ENCODE peak calls at places on chromosomes 1 and 21, in ten cellular contexts. One of them, this sample, is unnamed. For H3K36me3, the result is how much of the 10 kb centered on the place peaks cover.

GRCh38 chr1:228180271-228180987 is 14.8 kb downstream of the IBA57 start:
- DNase-seq in CD8-positive, alpha-beta memory T cell: no peak
- DNase-seq in stomach: no peak
- DNase-seq in prostate gland: no peak
- DNase-seq in lung: no peak
- DNase-seq in PC-3: peak
- DNase-seq in ascending aorta: no peak
- DNase-seq in left ventricle myocardium inferior: no peak
- DNase-seq in tibial artery: no peak
- DNase-seq in cardiac muscle cell: peak
- DNase-seq in this sample: no peak

GRCh38 chr1:54361342-54361741 is 44.9 kb downstream of the SSBP3 start:
- DNase-seq in left ventricle myocardium inferior: no peak
- DNase-seq in stomach: no peak
- DNase-seq in cardiac muscle cell: no peak
- DNase-seq in CD8-positive, alpha-beta memory T cell: no peak
- DNase-seq in prostate gland: no peak
- DNase-seq in PC-3: no peak
- DNase-seq in lung: no peak
- DNase-seq in tibial artery: no peak
- DNase-seq in ascending aorta: no peak
- DNase-seq in this sample: no peak

GRCh38 chr1:229148743-229149142 is 122.2 kb upstream of the RAB4A start:
- DNase-seq in prostate gland: no peak
- DNase-seq in tibial artery: no peak
- DNase-seq in CD8-positive, alpha-beta memory T cell: no peak
- DNase-seq in stomach: no peak
- DNase-seq in PC-3: no peak
- DNase-seq in lung: no peak
- DNase-seq in left ventricle myocardium inferior: no peak
- DNase-seq in cardiac muscle cell: no peak
- DNase-seq in ascending aorta: no peak
- DNase-seq in this sample: no peak

GRCh38 chr1:189500777-189501176 is 976.9 kb downstream of the BRINP3 start:
- DNase-seq in lung: no peak
- DNase-seq in PC-3: peak
- DNase-seq in left ventricle myocardium inferior: no peak
- DNase-seq in CD8-positive, alpha-beta memory T cell: no peak
- DNase-seq in stomach: no peak
- DNase-seq in ascending aorta: no peak
- DNase-seq in prostate gland: no peak
- DNase-seq in cardiac muscle cell: no peak
- DNase-seq in tibial artery: no peak
- DNase-seq in this sample: no peak

GRCh38 chr1:8370046-8370881 is 52.4 kb downstream of the SLC45A1 start:
- DNase-seq in tibial artery: no peak
- DNase-seq in PC-3: no peak
- DNase-seq in cardiac muscle cell: no peak
- DNase-seq in prostate gland: no peak
- DNase-seq in CD8-positive, alpha-beta memory T cell: no peak
- DNase-seq in ascending aorta: no peak
- DNase-seq in left ventricle myocardium inferior: no peak
- DNase-seq in lung: no peak
- DNase-seq in stomach: no peak
- DNase-seq in this sample: no peak

GRCh38 chr21:42567181-42567560 is 53.5 kb downstream of the SLC37A1 start:
- DNase-seq in stomach: no peak
- DNase-seq in cardiac muscle cell: no peak
- DNase-seq in prostate gland: no peak
- DNase-seq in PC-3: no peak
- DNase-seq in left ventricle myocardium inferior: no peak
- DNase-seq in ascending aorta: no peak
- DNase-seq in tibial artery: no peak
- DNase-seq in lung: no peak
- DNase-seq in CD8-positive, alpha-beta memory T cell: peak
- DNase-seq in this sample: no peak

GRCh38 chr1:15717418-15718131 is 18.5 kb upstream of the SLC25A34 start:
- DNase-seq in lung: peak
- DNase-seq in ascending aorta: no peak
- DNase-seq in cardiac muscle cell: no peak
- DNase-seq in CD8-positive, alpha-beta memory T cell: no peak
- DNase-seq in prostate gland: no peak
- DNase-seq in tibial artery: no peak
- DNase-seq in stomach: peak
- DNase-seq in PC-3: no peak
- DNase-seq in left ventricle myocardium inferior: no peak
- DNase-seq in this sample: no peak

GRCh38 chr1:62613890-62614289 is 16.6 kb downstream of the ANGPTL3 start:
- DNase-seq in tibial artery: no peak
- DNase-seq in lung: no peak
- DNase-seq in PC-3: peak
- DNase-seq in CD8-positive, alpha-beta memory T cell: no peak
- DNase-seq in prostate gland: no peak
- DNase-seq in left ventricle myocardium inferior: no peak
- DNase-seq in cardiac muscle cell: peak
- DNase-seq in ascending aorta: no peak
- DNase-seq in stomach: no peak
- DNase-seq in this sample: no peak

GRCh38 chr1:36298640-36299039 is 7.5 kb upstream of the SH3D21 start:
- DNase-seq in left ventricle myocardium inferior: no peak
- DNase-seq in ascending aorta: no peak
- DNase-seq in lung: no peak
- DNase-seq in tibial artery: no peak
- DNase-seq in PC-3: no peak
- DNase-seq in cardiac muscle cell: no peak
- DNase-seq in CD8-positive, alpha-beta memory T cell: no peak
- DNase-seq in stomach: no peak
- DNase-seq in prostate gland: no peak
- DNase-seq in this sample: no peak

GRCh38 chr1:36301220-36301619 is 4.9 kb upstream of the SH3D21 start:
- DNase-seq in lung: no peak
- DNase-seq in CD8-positive, alpha-beta memory T cell: no peak
- DNase-seq in prostate gland: no peak
- DNase-seq in left ventricle myocardium inferior: no peak
- DNase-seq in PC-3: no peak
- DNase-seq in cardiac muscle cell: no peak
- DNase-seq in stomach: no peak
- DNase-seq in tibial artery: no peak
- DNase-seq in ascending aorta: no peak
- DNase-seq in this sample: no peak

GRCh38 chr1:36303650-36304360 is 2.4 kb upstream of the SH3D21 start:
- DNase-seq in CD8-positive, alpha-beta memory T cell: no peak
- DNase-seq in left ventricle myocardium inferior: no peak
- DNase-seq in stomach: no peak
- DNase-seq in cardiac muscle cell: no peak
- DNase-seq in prostate gland: no peak
- DNase-seq in PC-3: no peak
- DNase-seq in tibial artery: no peak
- DNase-seq in lung: no peak
- DNase-seq in ascending aorta: no peak
- DNase-seq in this sample: no peak

GRCh38 chr1:36303244-36303643 is 2.9 kb upstream of the SH3D21 start:
- DNase-seq in prostate gland: no peak
- DNase-seq in PC-3: no peak
- DNase-seq in stomach: no peak
- DNase-seq in ascending aorta: no peak
- DNase-seq in cardiac muscle cell: no peak
- DNase-seq in lung: no peak
- DNase-seq in left ventricle myocardium inferior: no peak
- DNase-seq in tibial artery: no peak
- DNase-seq in CD8-positive, alpha-beta memory T cell: no peak
- DNase-seq in this sample: no peak

GRCh38 chr1:36300526-36300925 is 5.6 kb upstream of the SH3D21 start:
- DNase-seq in prostate gland: no peak
- DNase-seq in tibial artery: no peak
- DNase-seq in PC-3: peak
- DNase-seq in stomach: no peak
- DNase-seq in lung: no peak
- DNase-seq in left ventricle myocardium inferior: no peak
- DNase-seq in cardiac muscle cell: no peak
- DNase-seq in ascending aorta: no peak
- DNase-seq in CD8-positive, alpha-beta memory T cell: no peak
- DNase-seq in this sample: no peak
- H3K27ac ChIP-seq in prostate gland: peak
- H3K27ac ChIP-seq in tibial artery: peak
- H3K27ac ChIP-seq in PC-3: peak
- H3K27ac ChIP-seq in stomach: peak
- H3K27ac ChIP-seq in lung: peak
- H3K27ac ChIP-seq in left ventricle myocardium inferior: peak
- H3K27ac ChIP-seq in cardiac muscle cell: no peak
- H3K27ac ChIP-seq in ascending aorta: peak
- H3K27ac ChIP-seq in CD8-positive, alpha-beta memory T cell: no peak
- H3K27ac ChIP-seq in this sample: no peak

GRCh38 chr1:151581946-151582345 is 29.9 kb upstream of the SNX27 start:
- DNase-seq in stomach: no peak
- DNase-seq in PC-3: no peak
- DNase-seq in prostate gland: no peak
- DNase-seq in left ventricle myocardium inferior: no peak
- DNase-seq in lung: no peak
- DNase-seq in ascending aorta: no peak
- DNase-seq in cardiac muscle cell: no peak
- DNase-seq in tibial artery: no peak
- DNase-seq in CD8-positive, alpha-beta memory T cell: no peak
- DNase-seq in this sample: no peak
- H3K36me3 ChIP-seq in stomach: half or more
- H3K36me3 ChIP-seq in PC-3: under half
- H3K36me3 ChIP-seq in prostate gland: under half
- H3K36me3 ChIP-seq in left ventricle myocardium inferior: under half
- H3K36me3 ChIP-seq in lung: under half
- H3K36me3 ChIP-seq in ascending aorta: under half
- H3K36me3 ChIP-seq in cardiac muscle cell: under half
- H3K36me3 ChIP-seq in tibial artery: under half
- H3K36me3 ChIP-seq in CD8-positive, alpha-beta memory T cell: under half
- H3K36me3 ChIP-seq in this sample: under half

GRCh38 chr1:59410457-59410856 is 113.6 kb downstream of the FGGY start:
- DNase-seq in PC-3: no peak
- DNase-seq in tibial artery: no peak
- DNase-seq in cardiac muscle cell: no peak
- DNase-seq in lung: no peak
- DNase-seq in CD8-positive, alpha-beta memory T cell: no peak
- DNase-seq in ascending aorta: no peak
- DNase-seq in stomach: no peak
- DNase-seq in prostate gland: no peak
- DNase-seq in left ventricle myocardium inferior: no peak
- DNase-seq in this sample: no peak

GRCh38 chr1:59414406-59415133 is 117.7 kb downstream of the FGGY start:
- DNase-seq in lung: no peak
- DNase-seq in CD8-positive, alpha-beta memory T cell: no peak
- DNase-seq in prostate gland: no peak
- DNase-seq in stomach: no peak
- DNase-seq in ascending aorta: no peak
- DNase-seq in PC-3: no peak
- DNase-seq in tibial artery: no peak
- DNase-seq in cardiac muscle cell: peak
- DNase-seq in left ventricle myocardium inferior: no peak
- DNase-seq in this sample: no peak

GRCh38 chr1:59413327-59413720 is 116.4 kb downstream of the FGGY start:
- DNase-seq in cardiac muscle cell: no peak
- DNase-seq in ascending aorta: no peak
- DNase-seq in left ventricle myocardium inferior: no peak
- DNase-seq in CD8-positive, alpha-beta memory T cell: no peak
- DNase-seq in stomach: no peak
- DNase-seq in PC-3: no peak
- DNase-seq in prostate gland: no peak
- DNase-seq in lung: no peak
- DNase-seq in tibial artery: no peak
- DNase-seq in this sample: no peak

GRCh38 chr1:59411147-59411546 is 114.3 kb downstream of the FGGY start:
- DNase-seq in ascending aorta: no peak
- DNase-seq in CD8-positive, alpha-beta memory T cell: no peak
- DNase-seq in lung: no peak
- DNase-seq in stomach: no peak
- DNase-seq in tibial artery: no peak
- DNase-seq in PC-3: no peak
- DNase-seq in cardiac muscle cell: no peak
- DNase-seq in left ventricle myocardium inferior: no peak
- DNase-seq in prostate gland: no peak
- DNase-seq in this sample: no peak

DNA sequence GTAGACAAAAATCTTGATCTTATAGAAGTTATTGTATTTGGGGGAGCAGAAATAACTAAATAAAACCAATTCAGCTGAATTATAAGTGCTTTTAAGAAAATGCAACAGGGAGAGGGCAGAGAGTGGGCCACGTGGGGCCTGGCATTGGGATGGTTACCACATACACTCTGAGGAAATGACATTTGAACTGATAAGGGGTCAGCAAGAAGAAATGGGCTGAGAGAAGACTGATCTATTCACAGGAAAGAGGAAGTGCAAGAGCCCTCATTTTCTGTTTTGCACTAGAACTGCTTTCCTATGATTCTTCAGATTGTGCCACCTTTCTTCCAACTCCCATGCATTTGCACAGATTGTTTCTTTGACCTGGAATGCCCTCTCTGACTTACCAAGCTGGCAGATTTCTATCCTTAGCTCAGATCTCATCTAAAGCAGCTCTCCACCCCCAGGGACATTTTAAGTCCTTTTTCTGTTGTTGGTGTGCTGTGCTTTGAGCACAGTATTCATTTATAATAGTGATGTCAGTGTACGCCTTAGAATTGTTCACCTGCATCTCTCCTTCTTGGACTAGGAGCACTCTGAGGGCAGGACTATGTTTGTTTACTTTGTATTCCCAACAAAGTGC is 115.9 kb downstream of the FGGY start:
- DNase-seq in stomach: no peak
- DNase-seq in tibial artery: no peak
- DNase-seq in PC-3: no peak
- DNase-seq in left ventricle myocardium inferior: no peak
- DNase-seq in cardiac muscle cell: no peak
- DNase-seq in prostate gland: no peak
- DNase-seq in ascending aorta: no peak
- DNase-seq in lung: no peak
- DNase-seq in CD8-positive, alpha-beta memory T cell: no peak
- DNase-seq in this sample: no peak
- H3K27ac ChIP-seq in stomach: no peak
- H3K27ac ChIP-seq in tibial artery: no peak
- H3K27ac ChIP-seq in PC-3: no peak
- H3K27ac ChIP-seq in left ventricle myocardium inferior: no peak
- H3K27ac ChIP-seq in cardiac muscle cell: no peak
- H3K27ac ChIP-seq in prostate gland: no peak
- H3K27ac ChIP-seq in ascending aorta: no peak
- H3K27ac ChIP-seq in lung: no peak
- H3K27ac ChIP-seq in CD8-positive, alpha-beta memory T cell: no peak
- H3K27ac ChIP-seq in this sample: no peak

GRCh38 chr1:3163356-3163755 is 94.4 kb downstream of the PRDM16 start:
- DNase-seq in stomach: no peak
- DNase-seq in left ventricle myocardium inferior: no peak
- DNase-seq in PC-3: no peak
- DNase-seq in prostate gland: no peak
- DNase-seq in lung: peak
- DNase-seq in CD8-positive, alpha-beta memory T cell: peak
- DNase-seq in cardiac muscle cell: no peak
- DNase-seq in tibial artery: no peak
- DNase-seq in ascending aorta: no peak
- DNase-seq in this sample: no peak

GRCh38 chr1:3164671-3165070 is 95.7 kb downstream of the PRDM16 start:
- DNase-seq in cardiac muscle cell: no peak
- DNase-seq in ascending aorta: no peak
- DNase-seq in tibial artery: no peak
- DNase-seq in PC-3: no peak
- DNase-seq in stomach: no peak
- DNase-seq in left ventricle myocardium inferior: no peak
- DNase-seq in CD8-positive, alpha-beta memory T cell: no peak
- DNase-seq in lung: no peak
- DNase-seq in prostate gland: no peak
- DNase-seq in this sample: no peak

GRCh38 chr1:3160647-3161046 is 91.6 kb downstream of the PRDM16 start:
- DNase-seq in stomach: no peak
- DNase-seq in prostate gland: no peak
- DNase-seq in lung: no peak
- DNase-seq in ascending aorta: no peak
- DNase-seq in PC-3: no peak
- DNase-seq in left ventricle myocardium inferior: no peak
- DNase-seq in tibial artery: no peak
- DNase-seq in cardiac muscle cell: no peak
- DNase-seq in CD8-positive, alpha-beta memory T cell: no peak
- DNase-seq in this sample: no peak

GRCh38 chr1:3161130-3161840 is 92.3 kb downstream of the PRDM16 start:
- DNase-seq in tibial artery: no peak
- DNase-seq in PC-3: no peak
- DNase-seq in ascending aorta: no peak
- DNase-seq in cardiac muscle cell: no peak
- DNase-seq in left ventricle myocardium inferior: no peak
- DNase-seq in CD8-positive, alpha-beta memory T cell: no peak
- DNase-seq in stomach: peak
- DNase-seq in prostate gland: no peak
- DNase-seq in lung: no peak
- DNase-seq in this sample: no peak

GRCh38 chr1:3162483-3162882 is 93.5 kb downstream of the PRDM16 start:
- DNase-seq in CD8-positive, alpha-beta memory T cell: no peak
- DNase-seq in tibial artery: no peak
- DNase-seq in lung: no peak
- DNase-seq in prostate gland: no peak
- DNase-seq in ascending aorta: no peak
- DNase-seq in left ventricle myocardium inferior: no peak
- DNase-seq in cardiac muscle cell: no peak
- DNase-seq in stomach: no peak
- DNase-seq in PC-3: no peak
- DNase-seq in this sample: no peak
- H3K36me3 ChIP-seq in CD8-positive, alpha-beta memory T cell: under half
- H3K36me3 ChIP-seq in tibial artery: under half
- H3K36me3 ChIP-seq in lung: under half
- H3K36me3 ChIP-seq in prostate gland: under half
- H3K36me3 ChIP-seq in ascending aorta: under half
- H3K36me3 ChIP-seq in left ventricle myocardium inferior: under half
- H3K36me3 ChIP-seq in cardiac muscle cell: under half
- H3K36me3 ChIP-seq in stomach: under half
- H3K36me3 ChIP-seq in PC-3: under half
- H3K36me3 ChIP-seq in this sample: under half

This sample was measured in naive thymus-derived CD4-positive, alpha-beta T cell.